ENCODE peak calls at places on chromosomes 5 and 9, in four cellular contexts. D is astrocyte of the cerebellum, H is iPS DF 6.9, G is brain microvascular endothelial cell. C is an unnamed sample.

GRCh38 chr5:119072496-119072895 is 1.6 kb downstream of the DMXL1 start:
- DNase-seq in H (no peak), G (no peak), D (no peak), C (no peak)

GRCh38 chr5:139475865-139476651 is 5.3 kb downstream of the SMIM33 start:
- DNase-seq in H (no peak), D (no peak), G (no peak), C (no peak)

GRCh38 chr5:343461-344401 is 22.2 kb downstream of the AHRR start:
- DNase-seq in D (no peak), G (peak; percentile 47), H (no peak), C (peak; percentile 49)

GRCh38 chr9:108569624-108570023 is 286.2 kb downstream of the ACTL7B start:
- DNase-seq in D (peak; percentile 8), G (peak; percentile 48), H (no peak), C (no peak)

GRCh38 chr9:68802525-68803015 is 97.5 kb downstream of the PIP5K1B start:
- DNase-seq in D (no peak), H (no peak), G (no peak), C (no peak)

GRCh38 chr9:83323148-83323547 is 215.1 kb downstream of the FRMD3 start:
- DNase-seq in D (no peak), G (no peak), H (no peak), C (no peak)

GRCh38 chr9:37283730-37284235 is 138.7 kb upstream of the GRHPR start:
- DNase-seq in H (no peak), D (peak; percentile 38), G (no peak), C (no peak)

GRCh38 chr9:78035369-78035993 is 3.9 kb upstream of the GNAQ start:
- DNase-seq in H (peak; percentile 66), G (peak; percentile 67), D (peak; percentile 79), C (no peak)

GRCh38 chr5:62316110-62316509 is 10.1 kb downstream of the KIF2A start:
- DNase-seq in D (no peak), G (no peak), H (no peak), C (no peak)

GRCh38 chr9:97529363-97530076 is 28.1 kb downstream of the TMOD1 start:
- DNase-seq in D (no peak), G (peak; percentile 7), H (no peak), C (no peak)

GRCh38 chr5:133957080-133957479 is 11.3 kb downstream of the C5orf15 start:
- DNase-seq in D (no peak), G (no peak), H (no peak), C (no peak)
- H3K4me3 ChIP-seq in D (no peak overlapping the region), G (no peak overlapping the region), H (no peak overlapping the region), C (no peak overlapping the region)

GRCh38 chr5:159104759-159105317 is 5.1 kb upstream of the EBF1 start:
- DNase-seq in D (no peak), G (no peak), H (no peak), C (no peak)

GRCh38 chr5:159105318-159106053 is 5.8 kb upstream of the EBF1 start:
- DNase-seq in H (no peak), D (no peak), G (no peak), C (no peak)

GRCh38 chr5:159107308-159107707 is 7.6 kb upstream of the EBF1 start:
- DNase-seq in H (no peak), D (no peak), G (no peak), C (no peak)

GRCh38 chr5:159106569-159107282 is 7.0 kb upstream of the EBF1 start:
- DNase-seq in D (peak; percentile 49), H (no peak), G (peak; percentile 60), C (peak; percentile 44)

GRCh38 chr5:159106193-159106568 is 6.5 kb upstream of the EBF1 start:
- DNase-seq in D (no peak), G (no peak), H (no peak), C (no peak)
- H3K4me3 ChIP-seq in D (peak overlapping the region; percentile 31), G (peak overlapping the region; percentile 39), H (no peak overlapping the region), C (no peak overlapping the region)

GRCh38 chr9:113886471-113886870 is 10.4 kb downstream of the ZNF618 start:
- DNase-seq in H (no peak), D (no peak), G (no peak), C (no peak)
- H3K4me3 ChIP-seq in H (no peak overlapping the region), D (no peak overlapping the region), G (no peak overlapping the region), C (no peak overlapping the region)

DNA sequence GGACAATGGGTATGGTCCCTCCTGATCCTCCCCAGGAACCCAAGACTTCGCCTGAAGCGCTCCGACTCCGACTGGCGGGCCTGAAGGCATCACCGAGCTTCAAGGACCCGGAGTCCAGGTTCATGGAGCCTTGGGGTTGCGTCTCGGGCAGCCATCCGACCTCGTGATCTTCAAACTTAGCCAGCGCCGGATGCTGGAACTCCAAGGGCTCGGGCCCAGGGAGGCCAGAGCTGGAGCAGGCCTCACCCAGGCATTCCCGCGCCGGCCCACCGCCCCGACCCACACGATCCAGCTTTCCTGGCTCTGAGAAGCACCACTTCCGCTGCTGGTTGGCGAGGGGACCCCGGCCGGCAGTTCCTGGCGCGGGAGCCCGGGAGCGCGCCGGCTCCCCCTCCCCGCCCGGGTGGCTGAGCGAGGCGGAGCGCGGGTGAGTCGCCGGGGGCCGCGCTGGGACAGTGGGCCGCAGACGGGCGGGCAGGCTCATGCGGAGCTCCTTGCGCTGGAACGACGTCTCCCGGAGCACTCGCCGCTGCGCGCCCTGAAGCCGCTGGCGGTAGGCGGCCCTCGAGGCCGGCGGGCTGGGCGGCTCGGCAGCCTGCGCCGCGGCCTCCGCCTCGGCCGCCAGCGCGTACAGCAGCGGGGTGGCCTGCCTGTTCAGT is 5.2 kb downstream of the SHROOM1 start:
- DNase-seq in D (no peak), H (no peak), G (no peak), C (no peak)
- H3K4me3 ChIP-seq in D (no peak overlapping the region), H (peak overlapping the region; percentile 25), G (no peak overlapping the region), C (no peak overlapping the region)

GRCh38 chr9:20322212-20322611 is 300.1 kb downstream of the MLLT3 start:
- DNase-seq in G (no peak), H (no peak), D (no peak), C (no peak)

GRCh38 chr9:20319241-20319640 is 303.1 kb downstream of the MLLT3 start:
- DNase-seq in G (no peak), D (no peak), H (no peak), C (no peak)

GRCh38 chr9:20319641-20320337 is 302.5 kb downstream of the MLLT3 start:
- DNase-seq in H (no peak), G (no peak), D (peak; percentile 26), C (no peak)

GRCh38 chr9:20321683-20322082 is 300.6 kb downstream of the MLLT3 start:
- DNase-seq in G (no peak), H (no peak), D (no peak), C (no peak)

GRCh38 chr9:20320921-20321320 is 301.4 kb downstream of the MLLT3 start:
- DNase-seq in D (no peak), G (no peak), H (no peak), C (no peak)
- H3K4me3 ChIP-seq in D (no peak overlapping the region), G (no peak overlapping the region), H (no peak overlapping the region), C (no peak overlapping the region)

DNA sequence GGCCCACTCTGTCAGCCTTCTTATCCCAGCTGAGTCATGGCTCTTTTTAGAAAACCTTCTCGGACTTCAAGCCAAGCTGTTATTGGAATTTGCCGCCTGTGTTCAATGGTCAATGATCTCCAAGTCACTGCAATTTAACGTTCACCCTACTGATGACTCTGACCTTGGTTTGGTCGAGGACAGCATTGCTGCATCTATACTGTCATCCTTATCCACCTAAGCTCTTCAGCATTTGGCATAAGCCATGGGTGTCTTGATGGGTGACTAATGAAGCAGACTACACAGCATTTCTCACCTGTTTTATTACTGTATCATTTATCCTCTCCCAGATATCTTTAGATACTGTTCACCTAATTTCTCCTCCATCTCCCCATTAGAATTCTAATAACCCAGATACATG is 5.6 kb upstream of the HSPB3 start:
- DNase-seq in D (no peak), H (no peak), G (no peak), C (no peak)
- H3K4me3 ChIP-seq in D (no peak overlapping the region), H (no peak overlapping the region), G (no peak overlapping the region), C (no peak overlapping the region)

GRCh38 chr9:113375057-113376023 is 1.4 kb downstream of the HDHD3 start:
- DNase-seq in D (no peak), G (peak; percentile 12), H (no peak), C (no peak)
- H3K4me3 ChIP-seq in D (no peak overlapping the region), G (no peak overlapping the region), H (no peak overlapping the region), C (peak overlapping the region; percentile 72)